ENCODE peak calls at places on chromosomes 12 and 14, in four cellular contexts. G is SK-N-SH, K is iPS-NIHi11, S is frontal cortex. T is an unnamed sample.

GRCh38 chr12:113933201-113933786 is 32.8 kb downstream of the RBM19 start:
- DNase-seq in G (no peak), K (peak), S (peak), T (peak)

GRCh38 chr12:84912191-84913142 is at the start of gene SLC6A15:
- DNase-seq in G (peak), K (peak), S (peak), T (peak)

GRCh38 chr12:109281452-109281851 is 27.6 kb downstream of the FOXN4 start:
- DNase-seq in G (no peak), K (no peak), S (no peak), T (no peak)

GRCh38 chr12:114403690-114404450 is 2.1 kb downstream of the TBX5 start:
- DNase-seq in G (no peak), K (no peak), S (no peak), T (no peak)

GRCh38 chr12:39780527-39781446 is 161.2 kb upstream of the ABCD2 start:
- DNase-seq in G (no peak), K (no peak), S (no peak), T (peak)

GRCh38 chr12:45928309-45928708 is 62.1 kb downstream of the SCAF11 start:
- DNase-seq in G (no peak), K (no peak), S (no peak), T (no peak)

GRCh38 chr12:1830981-1831930 is 10.9 kb downstream of the LRTM2 start:
- DNase-seq in G (peak), K (peak), S (no peak), T (peak)

GRCh38 chr12:4909734-4910501 is at the start of gene KCNA1:
- DNase-seq in G (peak), K (peak), S (peak), T (peak)

GRCh38 chr14:34797747-34798583 is 77.2 kb downstream of the BAZ1A start:
- DNase-seq in G (no peak), K (no peak), S (no peak), T (no peak)

GRCh38 chr12:3202734-3203446 is 125.7 kb downstream of the TSPAN9 start:
- DNase-seq in G (peak), K (peak), S (peak), T (no peak)

GRCh38 chr14:93120952-93121834 is 5.5 kb upstream of the ITPK1 start:
- DNase-seq in G (no peak), K (no peak), S (no peak), T (no peak)